ENCODE peak calls at places on chromosome 12, in four cellular contexts. Q, R, L and T are unnamed samples.

GRCh38 chr12:2958432-2959193 is 584 bp upstream of the TEAD4 start:
- DNase-seq in Q (peak), R (peak), L (peak), T (peak)

GRCh38 chr12:122394626-122395194 is 27.8 kb downstream of the CLIP1 start:
- DNase-seq in Q (no peak), R (no peak), L (no peak), T (no peak)

GRCh38 chr12:112846619-112847018 is 55.1 kb downstream of the RPH3A start:
- DNase-seq in Q (no peak), R (no peak), L (no peak), T (no peak)

GRCh38 chr12:67069451-67070306 is 199.5 kb upstream of the CAND1 start:
- DNase-seq in Q (no peak), R (no peak), L (peak), T (no peak)

GRCh38 chr12:28222959-28223662 is 32.9 kb downstream of the CCDC91 start:
- DNase-seq in Q (no peak), R (no peak), L (no peak), T (no peak)

GRCh38 chr12:81692008-81692407 is 67.1 kb downstream of the PPFIA2 start:
- DNase-seq in Q (no peak), R (no peak), L (no peak), T (peak)

GRCh38 chr12:117684471-117684870 is 284.3 kb downstream of the KSR2 start:
- DNase-seq in Q (no peak), R (no peak), L (no peak), T (no peak)

GRCh38 chr12:66929121-66929520 is 250.2 kb upstream of the GRIP1 start:
- DNase-seq in Q (no peak), R (no peak), L (no peak), T (no peak)

GRCh38 chr12:2023365-2023764 is 19.1 kb upstream of the DCP1B start:
- DNase-seq in Q (no peak), R (no peak), L (no peak), T (no peak)

GRCh38 chr12:57549909-57550627 is at the start of gene KIF5A:
- DNase-seq in Q (no peak), R (no peak), L (peak), T (no peak)

GRCh38 chr12:44771485-44771884 is 104.6 kb downstream of the NELL2 start:
- DNase-seq in Q (no peak), R (peak), L (no peak), T (no peak)

DNA sequence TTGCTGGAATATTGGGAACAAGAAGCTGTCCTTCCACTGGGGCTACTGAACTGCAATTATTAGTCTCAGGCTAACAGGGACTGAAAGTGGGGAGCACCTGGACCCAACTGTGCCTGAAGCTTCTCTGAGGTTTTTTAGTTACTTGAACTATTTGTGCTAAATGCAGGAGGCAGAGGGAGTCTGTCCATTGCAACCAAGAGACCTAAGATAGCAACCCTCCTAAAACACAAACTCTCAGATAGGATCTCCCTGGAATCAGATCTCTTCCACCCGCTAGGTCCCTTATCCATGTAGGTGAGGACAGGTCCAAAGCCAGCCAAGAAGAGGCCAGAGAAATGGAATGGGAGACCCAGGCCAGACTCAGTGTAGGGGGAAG is 58.1 kb downstream of the NCOR2 start:
- DNase-seq in Q (no peak), R (no peak), L (no peak), T (no peak)
- H3K27ac ChIP-seq in Q (no peak), R (peak), L (peak), T (no peak)

GRCh38 chr12:84913151-84913550 is 552 bp upstream of the SLC6A15 start:
- DNase-seq in Q (no peak), R (no peak), L (peak), T (peak)

GRCh38 chr12:84911331-84912190 is 1.0 kb downstream of the SLC6A15 start:
- DNase-seq in Q (peak), R (peak), L (peak), T (peak)

GRCh38 chr12:84910549-84911241 is 1.9 kb downstream of the SLC6A15 start:
- DNase-seq in Q (no peak), R (peak), L (no peak), T (peak)

GRCh38 chr12:84912191-84913142 is at the start of gene SLC6A15:
- DNase-seq in Q (peak), R (peak), L (peak), T (peak)
- TF ChIP-seq CTCF in Q (peak), R (peak), L (peak), T (peak)

GRCh38 chr12:5581616-5582367 is 149.9 kb downstream of the NTF3 start:
- DNase-seq in Q (no peak), R (no peak), L (no peak), T (no peak)
- H3K27ac ChIP-seq in Q (no peak), R (no peak), L (no peak), T (no peak)

GRCh38 chr12:31261744-31262143 is 64.2 kb downstream of the SINHCAF start:
- DNase-seq in Q (no peak), R (no peak), L (no peak), T (no peak)

GRCh38 chr12:31263661-31264060 is 62.3 kb downstream of the SINHCAF start:
- DNase-seq in Q (no peak), R (no peak), L (no peak), T (no peak)

GRCh38 chr12:31260840-31261239 is 65.1 kb downstream of the SINHCAF start:
- DNase-seq in Q (no peak), R (no peak), L (no peak), T (no peak)

GRCh38 chr12:31267966-31268365 is 58.0 kb downstream of the SINHCAF start:
- DNase-seq in Q (no peak), R (no peak), L (no peak), T (no peak)

GRCh38 chr12:31265722-31266121 is 60.2 kb downstream of the SINHCAF start:
- DNase-seq in Q (no peak), R (no peak), L (peak), T (no peak)
- TF ChIP-seq CTCF in Q (no peak), R (no peak), L (no peak), T (no peak)

GRCh38 chr12:34347367-34347766 is 325.1 kb downstream of the ALG10 start:
- DNase-seq in Q (no peak), R (no peak), L (no peak), T (no peak)
- H3K27ac ChIP-seq in Q (no peak), R (no peak), L (no peak), T (no peak)

GRCh38 chr12:93763746-93764147 is 86.6 kb downstream of the CRADD start:
- DNase-seq in Q (no peak), R (no peak), L (no peak), T (no peak)
- TF ChIP-seq CTCF in Q (no peak), R (peak), L (no peak), T (peak)

DNA sequence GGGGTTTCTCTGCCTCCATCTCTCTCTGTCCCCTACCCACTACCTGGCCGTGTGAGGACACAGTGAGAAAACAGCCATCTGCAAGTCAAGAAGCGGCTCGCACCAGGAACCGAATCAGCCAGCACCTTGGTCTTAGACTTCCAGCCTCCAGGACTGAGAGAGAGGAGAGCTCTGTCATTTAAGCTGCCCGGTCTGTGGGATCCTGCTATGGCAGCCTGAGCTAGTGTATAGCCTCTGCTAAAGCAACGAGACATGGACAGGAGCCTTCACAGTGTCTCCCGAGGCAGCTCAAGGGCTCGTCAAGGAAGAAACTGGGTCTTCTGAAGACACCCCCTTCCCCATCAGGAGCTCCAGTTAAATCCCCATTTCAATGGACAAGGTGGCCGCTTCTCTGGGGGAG is 185.5 kb downstream of the PIWIL1 start:
- DNase-seq in Q (no peak), R (no peak), L (no peak), T (no peak)
- H3K27ac ChIP-seq in Q (no peak), R (no peak), L (no peak), T (no peak)